ENCODE peak calls at places on chromosomes 7 and 10, in eight cellular contexts. S is GM03348; Q is heart right ventricle; R is suprapubic skin; E is posterior vena cava; F is activated naive CD4-positive, alpha-beta T cell treated with Interleukin-2 at 50 U/mL for 16 hours; P is fibroblast of lung; C is RCC 7860. B is an unnamed sample.

GRCh38 chr10:5573968-5574641 is 49.3 kb downstream of the CALML3 start:
- DNase-seq in S (no peak), P (peak), E (peak), Q (no peak), R (peak), C (no peak), F (no peak), B (peak)

GRCh38 chr10:43415544-43415943 is 6.6 kb upstream of the HNRNPF start:
- DNase-seq in Q (no peak), P (no peak), E (no peak), C (no peak), F (no peak), R (no peak), S (no peak), B (no peak)

GRCh38 chr10:3499120-3499519 is 285.9 kb downstream of the KLF6 start:
- DNase-seq in E (no peak), Q (no peak), S (no peak), C (no peak), P (peak), R (no peak), F (no peak), B (no peak)

GRCh38 chr10:58157076-58157766 is 110.5 kb downstream of the IPMK start:
- DNase-seq in F (no peak), R (no peak), E (no peak), S (peak), Q (no peak), P (peak), C (peak), B (peak)

GRCh38 chr7:82085116-82085515 is 315.3 kb upstream of the HGF start:
- DNase-seq in S (no peak), F (no peak), Q (no peak), C (no peak), P (no peak), E (no peak), R (no peak), B (no peak)

GRCh38 chr7:29449569-29450260 is 113.9 kb upstream of the PRR15 start:
- DNase-seq in S (no peak), F (no peak), C (no peak), E (no peak), Q (no peak), R (no peak), P (no peak), B (no peak)

GRCh38 chr10:103776878-103777591 is 78.3 kb downstream of the SH3PXD2A start:
- DNase-seq in S (no peak), E (no peak), Q (peak), F (no peak), R (no peak), P (peak), C (no peak), B (peak)

GRCh38 chr10:73183882-73184281 is 16.0 kb downstream of the FAM149B1 start:
- DNase-seq in E (no peak), P (no peak), Q (no peak), S (peak), F (no peak), R (no peak), C (no peak), B (peak)

GRCh38 chr7:51593638-51594037 is 277.0 kb upstream of the COBL start:
- DNase-seq in E (no peak), R (no peak), S (no peak), Q (no peak), C (no peak), P (no peak), F (no peak), B (no peak)

GRCh38 chr7:47233996-47234395 is 347.9 kb downstream of the TNS3 start:
- DNase-seq in R (no peak), P (no peak), S (no peak), E (no peak), C (no peak), Q (no peak), F (no peak), B (no peak)

GRCh38 chr7:96085953-96086352 is 235.9 kb downstream of the SLC25A13 start:
- DNase-seq in P (no peak), E (no peak), R (no peak), S (no peak), C (no peak), Q (no peak), F (no peak), B (no peak)

GRCh38 chr7:30091431-30092386 is 43.1 kb upstream of the MTURN start:
- DNase-seq in E (no peak), F (no peak), C (peak), R (no peak), S (peak), Q (no peak), P (peak), B (peak)

GRCh38 chr7:95921543-95921942 is 149.2 kb downstream of the DYNC1I1 start:
- DNase-seq in F (no peak), C (peak), Q (no peak), E (no peak), S (peak), R (no peak), P (peak), B (peak)

GRCh38 chr7:128217030-128217805 is 23.9 kb upstream of the LEP start:
- DNase-seq in S (peak), C (peak), R (no peak), Q (no peak), F (no peak), P (peak), E (peak), B (peak)

GRCh38 chr10:85791846-85792532 is 574.6 kb downstream of the GRID1 start:
- DNase-seq in C (no peak), Q (no peak), P (no peak), S (no peak), E (peak), F (no peak), R (no peak), B (no peak)

GRCh38 chr10:30862486-30862885 is 169.2 kb downstream of the ZNF438 start:
- DNase-seq in R (no peak), Q (no peak), F (no peak), C (peak), P (peak), S (peak), E (no peak), B (peak)

GRCh38 chr7:140638311-140638791 is 2.3 kb downstream of the DENND2A start:
- DNase-seq in Q (no peak), E (no peak), P (peak), C (no peak), R (peak), F (no peak), S (peak), B (peak)

GRCh38 chr10:67789769-67790168 is 48.2 kb downstream of the DNAJC12 start:
- DNase-seq in P (no peak), Q (no peak), E (no peak), S (no peak), F (no peak), R (no peak), C (no peak), B (no peak)

GRCh38 chr10:105183506-105183905 is 542.4 kb downstream of the SORCS3 start:
- DNase-seq in R (no peak), P (no peak), S (no peak), C (no peak), Q (no peak), F (no peak), E (no peak), B (no peak)

GRCh38 chr10:34985823-34986222 is 104.3 kb downstream of the CUL2 start:
- DNase-seq in F (no peak), C (peak), E (no peak), Q (no peak), S (peak), P (peak), R (no peak), B (no peak)

GRCh38 chr7:22435105-22435504 is 64.9 kb downstream of the STEAP1B start:
- DNase-seq in C (no peak), R (no peak), P (no peak), S (no peak), Q (no peak), F (no peak), E (no peak), B (no peak)